ENCODE peak calls at places on chromosome 22, in ten cellular contexts. N is heart left ventricle, E is HCT116, K is fibroblast of the aortic adventitia, J is neural crest cell, V is uterus, B is brain microvascular endothelial cell, A is H1, Q is HFFc6, T is psoas muscle. P is an unnamed sample.

GRCh38 chr22:32801436-32802290 is at the start of gene TIMP3:
- DNase-seq in N (peak), K (peak), E (no peak), V (peak), Q (peak), J (peak), A (peak), T (peak), B (peak), P (peak)

GRCh38 chr22:31695423-31695822 is 33.4 kb upstream of the PISD start:
- DNase-seq in K (no peak), E (no peak), A (no peak), N (no peak), J (no peak), B (no peak), Q (no peak), T (no peak), V (no peak), P (no peak)

GRCh38 chr22:37609240-37610152 is 862 bp downstream of the GGA1 start:
- DNase-seq in N (no peak), Q (no peak), J (no peak), A (no peak), K (peak), B (peak), T (no peak), V (peak), E (no peak), P (no peak)

GRCh38 chr22:43409046-43409445 is 2.8 kb upstream of the MPPED1 start:
- DNase-seq in J (no peak), E (no peak), V (no peak), K (no peak), A (no peak), B (no peak), Q (no peak), T (no peak), N (no peak), P (peak)

GRCh38 chr22:42986115-42986514 is 28.8 kb downstream of the PACSIN2 start:
- DNase-seq in Q (no peak), K (no peak), T (no peak), J (no peak), N (no peak), V (no peak), B (no peak), E (no peak), A (no peak), P (no peak)

GRCh38 chr22:48605856-48606255 is 1221.8 kb downstream of the BRD1 start:
- DNase-seq in V (no peak), J (no peak), T (no peak), N (no peak), A (no peak), Q (no peak), E (no peak), K (no peak), B (no peak), P (no peak)

GRCh38 chr22:28702891-28703290 is 23.3 kb upstream of the TTC28 start:
- DNase-seq in N (no peak), V (no peak), A (no peak), B (no peak), J (no peak), E (no peak), Q (no peak), K (no peak), T (no peak), P (no peak)

GRCh38 chr22:46990937-46991520 is 228.6 kb downstream of the TBC1D22A start:
- DNase-seq in T (no peak), J (no peak), V (no peak), Q (no peak), B (no peak), N (no peak), K (no peak), E (no peak), A (no peak), P (no peak)

GRCh38 chr22:43550024-43550620 is 138.3 kb downstream of the MPPED1 start:
- DNase-seq in J (no peak), T (no peak), V (no peak), Q (no peak), N (no peak), B (no peak), E (no peak), A (peak), K (no peak), P (no peak)

GRCh38 chr22:31948002-31948401 is 3.7 kb downstream of the YWHAH start:
- DNase-seq in E (no peak), N (no peak), K (no peak), Q (no peak), B (no peak), V (no peak), J (no peak), A (no peak), T (no peak), P (no peak)

GRCh38 chr22:43884600-43885318 is 7.1 kb downstream of the PNPLA5 start:
- DNase-seq in B (peak), E (no peak), J (peak), Q (no peak), A (peak), T (peak), K (peak), N (peak), V (no peak), P (peak)

GRCh38 chr22:37233751-37234631 is 10.1 kb downstream of the RAC2 start:
- DNase-seq in B (no peak), A (no peak), T (no peak), K (no peak), E (no peak), Q (no peak), V (no peak), N (no peak), J (no peak), P (no peak)

GRCh38 chr22:42641801-42642413 is 1.5 kb upstream of the ATP5MGL start:
- DNase-seq in N (no peak), A (no peak), E (no peak), K (no peak), V (no peak), J (no peak), Q (no peak), T (no peak), B (no peak), P (no peak)

GRCh38 chr22:19798825-19799224 is 38.2 kb downstream of the TBX1 start:
- DNase-seq in K (no peak), J (no peak), Q (no peak), B (no peak), V (no peak), E (no peak), T (no peak), N (no peak), A (no peak), P (peak)

GRCh38 chr22:36741204-36741793 is 34.6 kb downstream of the IFT27 start:
- DNase-seq in Q (no peak), K (peak), J (no peak), V (no peak), A (no peak), T (no peak), E (peak), B (peak), N (no peak), P (no peak)

GRCh38 chr22:30947163-30947820 is 21.3 kb downstream of the MORC2 start:
- DNase-seq in Q (no peak), K (peak), T (no peak), V (peak), J (peak), B (no peak), E (no peak), N (no peak), A (no peak), P (no peak)

GRCh38 chr22:38754247-38755154 is 1.3 kb downstream of the SUN2 start:
- DNase-seq in T (peak), Q (peak), B (no peak), K (peak), A (peak), V (peak), E (no peak), N (peak), J (no peak), P (peak)

GRCh38 chr22:41094036-41094435 is 1.6 kb downstream of the EP300 start:
- DNase-seq in T (no peak), E (no peak), Q (peak), V (no peak), K (peak), A (no peak), N (no peak), B (peak), J (no peak), P (no peak)

GRCh38 chr22:49826603-49827306 is 918 bp downstream of the BRD1 start:
- DNase-seq in J (no peak), A (peak), Q (peak), K (peak), E (no peak), T (peak), B (no peak), V (peak), N (peak), P (peak)

GRCh38 chr22:33051960-33052839 is 6.0 kb downstream of the SYN3 start:
- DNase-seq in K (no peak), J (no peak), E (no peak), T (no peak), N (no peak), Q (no peak), A (no peak), B (no peak), V (no peak), P (no peak)

GRCh38 chr22:40007826-40008710 is 13.3 kb downstream of the FAM83F start:
- DNase-seq in J (no peak), V (no peak), T (no peak), K (no peak), Q (no peak), A (no peak), B (no peak), N (no peak), E (no peak), P (no peak)

GRCh38 chr22:50299724-50300619 is 7.5 kb downstream of the PLXNB2 start:
- DNase-seq in N (no peak), B (no peak), E (no peak), Q (no peak), J (peak), V (no peak), T (no peak), A (peak), K (no peak), P (peak)

GRCh38 chr22:29458551-29458950 is 20.2 kb downstream of the RFPL1 start:
- DNase-seq in K (no peak), V (no peak), J (no peak), A (no peak), B (no peak), T (no peak), N (no peak), E (no peak), Q (no peak), P (no peak)

GRCh38 chr22:23268877-23269276 is 88.6 kb downstream of the BCR start:
- DNase-seq in Q (no peak), E (no peak), V (no peak), B (no peak), A (no peak), T (no peak), N (no peak), J (no peak), K (no peak), P (no peak)

GRCh38 chr22:42655693-42656092 is 6.5 kb upstream of the CYB5R3 start:
- DNase-seq in B (no peak), E (no peak), Q (no peak), K (no peak), T (no peak), V (no peak), J (no peak), N (no peak), A (no peak), P (no peak)

GRCh38 chr22:37276771-37277170 is 5.5 kb upstream of the CYTH4 start:
- DNase-seq in V (no peak), A (no peak), T (no peak), N (no peak), E (no peak), Q (no peak), K (peak), B (peak), J (no peak), P (no peak)

GRCh38 chr22:16957781-16958180 is 50.2 kb downstream of the GAB4 start:
- DNase-seq in E (no peak), N (no peak), J (no peak), K (no peak), V (no peak), Q (no peak), A (peak), B (no peak), T (no peak), P (no peak)

GRCh38 chr22:20021196-20022181 is 579 bp downstream of the TANGO2 start:
- DNase-seq in K (peak), Q (peak), B (no peak), E (no peak), A (peak), N (peak), T (peak), V (no peak), J (no peak), P (peak)

GRCh38 chr22:47175151-47175760 is 412.8 kb downstream of the TBC1D22A start:
- DNase-seq in T (peak), Q (no peak), V (no peak), N (peak), K (peak), A (no peak), J (no peak), B (no peak), E (no peak), P (peak)

GRCh38 chr22:44037519-44038370 is 13.6 kb downstream of the PARVB start:
- DNase-seq in E (peak), K (peak), J (no peak), A (no peak), Q (peak), V (peak), B (peak), N (peak), T (peak), P (no peak)

GRCh38 chr22:50129121-50129734 is 39.4 kb downstream of the MOV10L1 start:
- DNase-seq in B (no peak), J (no peak), K (peak), A (no peak), T (no peak), Q (no peak), E (no peak), N (no peak), V (no peak), P (no peak)

GRCh38 chr22:41535244-41535643 is 9.0 kb downstream of the POLR3H start:
- DNase-seq in A (no peak), N (no peak), Q (peak), T (no peak), E (no peak), K (no peak), V (no peak), J (no peak), B (no peak), P (no peak)

GRCh38 chr22:22030493-22031182 is 48.1 kb upstream of the TOP3B start:
- DNase-seq in T (peak), V (peak), K (peak), E (no peak), J (no peak), A (no peak), N (no peak), Q (no peak), B (no peak), P (no peak)
- TF ChIP-seq CTCF in T (no peak), V (peak), K (peak), E (peak), J (peak), A (peak), N (no peak), Q (peak), B (peak), P (peak)

GRCh38 chr22:25838960-25839741 is 97.2 kb downstream of the MYO18B start:
- DNase-seq in V (no peak), A (no peak), N (no peak), B (no peak), Q (no peak), K (no peak), E (no peak), J (no peak), T (no peak), P (no peak)
- TF ChIP-seq CTCF in V (no peak), A (no peak), N (no peak), B (no peak), Q (no peak), K (no peak), E (no peak), J (no peak), T (no peak), P (no peak)

DNA sequence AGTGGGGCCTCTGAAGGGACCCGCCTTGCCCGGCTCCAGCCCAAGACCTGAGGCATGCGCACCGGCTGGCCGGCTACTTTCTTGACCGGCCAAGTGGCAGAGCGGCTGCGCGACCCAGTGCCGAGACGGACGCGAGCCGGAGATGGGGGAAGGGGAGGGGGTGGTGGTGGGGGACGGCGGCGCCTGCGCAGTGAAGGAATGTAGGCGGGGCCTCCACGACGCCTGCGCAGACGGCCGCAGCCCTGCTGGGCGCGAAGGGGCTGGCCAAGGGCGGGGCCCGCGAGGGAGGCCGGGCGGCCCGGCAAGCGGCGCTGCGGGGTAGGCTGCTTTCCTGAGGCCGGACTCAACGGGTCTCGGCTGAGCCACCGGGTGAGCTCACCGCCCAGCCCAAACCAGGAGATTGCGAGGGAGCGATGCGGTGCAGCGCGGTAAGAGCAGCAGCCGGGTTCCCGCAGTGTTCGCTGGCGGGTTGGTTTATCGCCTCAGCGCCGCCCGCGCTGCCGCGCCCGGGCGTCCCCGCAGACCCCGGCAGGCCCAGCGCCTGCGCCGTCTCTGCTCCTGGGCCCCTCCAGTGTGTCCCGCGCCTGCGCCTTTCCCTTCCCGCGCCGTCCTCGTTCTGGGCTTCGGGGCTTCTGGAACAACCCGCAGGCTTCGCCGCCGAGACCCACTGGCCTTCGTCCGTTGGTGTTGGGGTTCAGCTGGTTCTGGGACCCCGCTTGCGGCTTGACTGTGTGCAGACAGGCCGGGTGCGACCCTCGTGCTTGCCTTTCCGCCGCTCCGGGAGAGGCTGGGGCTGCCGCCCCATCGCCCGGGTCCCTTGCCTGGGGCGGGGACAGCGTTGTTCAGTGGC is at the start of gene SPECC1L:
- DNase-seq in K (peak), Q (peak), J (peak), A (peak), E (peak), N (peak), V (peak), T (peak), B (peak), P (peak)
- TF ChIP-seq CTCF in K (no peak), Q (peak), J (no peak), A (no peak), E (no peak), N (peak), V (peak), T (peak), B (no peak), P (peak)

GRCh38 chr22:45242778-45243191 is 2.1 kb upstream of the KIAA0930 start:
- DNase-seq in B (no peak), E (no peak), A (no peak), Q (no peak), K (no peak), N (no peak), J (no peak), T (no peak), V (no peak), P (peak)
- TF ChIP-seq CTCF in B (peak), E (peak), A (peak), Q (peak), K (peak), N (no peak), J (no peak), T (no peak), V (no peak), P (no peak)

P was measured in right lobe of liver.